ENCODE peak calls at places on chromosomes 2 and 18, in four cellular contexts. A, E, Z and C are unnamed samples.

GRCh38 chr2:69946351-69947077 is 14.9 kb downstream of the ASPRV1 start:
- DNase-seq in A (no peak), E (no peak), Z (peak; percentile 74), C (no peak)

GRCh38 chr2:47039913-47040562 is 115.1 kb downstream of the STPG4 start:
- DNase-seq in A (no peak), E (no peak), Z (peak; percentile 85), C (no peak)

GRCh38 chr2:85662899-85663683 is 4.9 kb downstream of the SFTPB start:
- DNase-seq in A (no peak), E (peak; percentile 67), Z (peak; percentile 95), C (peak; percentile 45)

GRCh38 chr2:238100821-238101771 is 956 bp downstream of the ESPNL start:
- DNase-seq in A (peak; percentile 45), E (no peak), Z (no peak), C (no peak)

GRCh38 chr2:33602216-33602830 is 3.2 kb upstream of the FAM98A start:
- DNase-seq in A (no peak), E (no peak), Z (peak; percentile 46), C (no peak)

GRCh38 chr2:239411549-239412319 is 10.9 kb upstream of the HDAC4 start:
- DNase-seq in A (peak; percentile 37), E (no peak), Z (no peak), C (no peak)

GRCh38 chr2:137507237-137507636 is 457.0 kb upstream of the HNMT start:
- DNase-seq in A (no peak), E (no peak), Z (no peak), C (no peak)

GRCh38 chr2:216787851-216788250 is 72.0 kb downstream of the TNP1 start:
- DNase-seq in A (no peak), E (no peak), Z (no peak), C (no peak)

GRCh38 chr2:237421542-237422047 is 7.6 kb upstream of the COL6A3 start:
- DNase-seq in A (peak; percentile 76), E (peak; percentile 94), Z (peak; percentile 90), C (peak; percentile 74)

GRCh38 chr18:26089247-26090129 is 925 bp downstream of the SS18 start:
- DNase-seq in A (no peak), E (no peak), Z (peak; percentile 49), C (no peak)

GRCh38 chr2:239115616-239116015 is 267.7 kb downstream of the TWIST2 start:
- DNase-seq in A (no peak), E (no peak), Z (no peak), C (no peak)

GRCh38 chr18:34280653-34281052 is 55.9 kb upstream of the NOL4 start:
- DNase-seq in A (no peak), E (no peak), Z (no peak), C (no peak)

GRCh38 chr18:60962629-60963028 is 370.6 kb upstream of the CDH20 start:
- DNase-seq in A (no peak), E (no peak), Z (no peak), C (no peak)

GRCh38 chr18:48827321-48828200 is 123.2 kb downstream of the SMAD7 start:
- DNase-seq in A (peak; percentile 37), E (peak; percentile 61), Z (peak; percentile 73), C (peak; percentile 1)

GRCh38 chr2:27123302-27124150 is at the start of gene ABHD1:
- DNase-seq in A (peak; percentile 86), E (peak; percentile 79), Z (no peak), C (peak; percentile 57)

GRCh38 chr18:28816155-28816554 is 639.2 kb upstream of the CDH2 start:
- DNase-seq in A (no peak), E (no peak), Z (peak; percentile 18), C (no peak)

GRCh38 chr18:70249118-70249517 is 39.7 kb upstream of the SOCS6 start:
- DNase-seq in A (no peak), E (no peak), Z (peak; percentile 61), C (no peak)

GRCh38 chr2:239805043-239805329 is 220.2 kb downstream of the NDUFA10 start:
- DNase-seq in A (peak; percentile 32), E (peak; percentile 42), Z (no peak), C (no peak)

GRCh38 chr2:54613794-54614257 is 109.6 kb upstream of the EML6 start:
- DNase-seq in A (no peak), E (no peak), Z (peak; percentile 84), C (no peak)

GRCh38 chr2:241072151-241072550 is 29.9 kb downstream of the MTERF4 start:
- DNase-seq in A (no peak), E (peak; percentile 44), Z (no peak), C (no peak)

GRCh38 chr2:131032393-131032836 is 60.8 kb downstream of the FAM168B start:
- DNase-seq in A (no peak), E (peak; percentile 57), Z (no peak), C (no peak)

GRCh38 chr18:5890606-5891360 is 4.5 kb downstream of the TMEM200C start:
- DNase-seq in A (peak; percentile 49), E (no peak), Z (no peak), C (no peak)

GRCh38 chr18:56678836-56679565 is 27.8 kb downstream of the WDR7 start:
- DNase-seq in A (no peak), E (no peak), Z (peak; percentile 6), C (no peak)

GRCh38 chr18:80126797-80127196 is 17.7 kb downstream of the ADNP2 start:
- DNase-seq in A (no peak), E (no peak), Z (no peak), C (no peak)

GRCh38 chr18:47780011-47780725 is 150.3 kb downstream of the SMAD2 start:
- DNase-seq in A (no peak), E (no peak), Z (no peak), C (no peak)

GRCh38 chr2:174617120-174617519 is 19.5 kb upstream of the WIPF1 start:
- DNase-seq in A (peak; percentile 69), E (no peak), Z (no peak), C (no peak)

GRCh38 chr2:64227603-64228125 is 83.4 kb upstream of the PELI1 start:
- DNase-seq in A (no peak), E (no peak), Z (no peak), C (no peak)

GRCh38 chr18:45221363-45221762 is 393.9 kb upstream of the SLC14A2 start:
- DNase-seq in A (no peak), E (no peak), Z (peak; percentile 37), C (no peak)

GRCh38 chr18:69365658-69366057 is 35.0 kb upstream of the DOK6 start:
- DNase-seq in A (no peak), E (no peak), Z (no peak), C (no peak)

GRCh38 chr2:43251171-43251731 is 24.8 kb upstream of the ZFP36L2 start:
- DNase-seq in A (no peak), E (no peak), Z (peak; percentile 86), C (no peak)

GRCh38 chr2:27020337-27020948 is 12.3 kb upstream of the TMEM214 start:
- DNase-seq in A (peak; percentile 82), E (no peak), Z (no peak), C (no peak)

GRCh38 chr2:201882353-201883095 is 76.2 kb downstream of the CDK15 start:
- DNase-seq in A (no peak), E (no peak), Z (peak; percentile 70), C (no peak)

GRCh38 chr2:112622528-112622849 is 23.2 kb upstream of the SLC20A1 start:
- DNase-seq in A (no peak), E (peak; percentile 50), Z (peak; percentile 98), C (no peak)

GRCh38 chr18:36457683-36458082 is 160.2 kb downstream of the FHOD3 start:
- DNase-seq in A (no peak), E (no peak), Z (no peak), C (no peak)
- H3K4me3 ChIP-seq in A (no peak overlapping the region), E (no peak overlapping the region), Z (no peak overlapping the region), C (no peak overlapping the region)

GRCh38 chr2:181697571-181697970 is 17.3 kb upstream of the NEUROD1 start:
- DNase-seq in A (no peak), E (no peak), Z (no peak), C (no peak)
- H3K27me3 ChIP-seq in A (no peaks in the 10 kb centered on the region), E (no peaks in the 10 kb centered on the region), Z (peaks cover 2% of the 10 kb centered on the region), C (no peaks in the 10 kb centered on the region)

DNA sequence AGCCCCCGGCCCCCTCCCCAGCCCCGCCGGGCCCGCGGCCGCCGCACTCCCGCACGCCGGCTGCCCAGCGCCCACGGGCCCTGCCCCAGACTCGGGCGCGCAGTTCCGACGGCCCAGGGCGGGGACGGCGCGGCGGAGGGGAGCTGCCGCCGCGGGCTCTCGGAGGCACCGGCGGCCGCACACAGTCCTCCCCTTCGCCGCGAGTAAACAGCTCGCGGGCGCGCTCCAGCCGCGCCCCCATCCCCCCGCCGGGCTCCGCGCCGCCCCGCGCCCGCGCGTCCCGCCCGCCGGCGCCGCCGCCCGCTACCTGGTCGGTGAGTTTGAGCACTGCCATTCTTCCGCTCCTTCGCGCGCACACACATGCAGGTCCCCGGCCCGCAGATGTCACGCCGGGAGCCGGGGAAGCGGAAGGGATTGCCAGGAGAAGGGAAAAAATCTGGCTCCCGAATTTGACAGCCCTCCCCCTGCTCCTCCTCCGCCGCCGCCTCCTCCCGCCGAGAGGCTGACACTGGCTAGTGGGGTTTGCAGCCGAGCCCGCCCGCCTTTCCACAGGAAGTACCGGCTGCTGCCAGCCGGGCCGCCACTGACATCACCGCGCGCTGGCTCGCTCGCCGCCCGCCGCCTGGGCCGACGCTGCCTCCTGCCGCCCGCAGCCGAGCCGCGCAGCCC is at the start of gene ANKRD44:
- DNase-seq in A (peak; percentile 95), E (peak; percentile 96), Z (peak; percentile 80), C (peak; percentile 87)
- TF ChIP-seq POLR2A in A (peak; percentile 92), E (peak; percentile 42), Z (no peak), C (peak; percentile 85)

GRCh38 chr2:59540864-59541263 is 1012.6 kb downstream of the BCL11A start:
- DNase-seq in A (no peak), E (no peak), Z (no peak), C (no peak)
- H3K4me3 ChIP-seq in A (no peak overlapping the region), E (no peak overlapping the region), Z (no peak overlapping the region), C (no peak overlapping the region)

DNA sequence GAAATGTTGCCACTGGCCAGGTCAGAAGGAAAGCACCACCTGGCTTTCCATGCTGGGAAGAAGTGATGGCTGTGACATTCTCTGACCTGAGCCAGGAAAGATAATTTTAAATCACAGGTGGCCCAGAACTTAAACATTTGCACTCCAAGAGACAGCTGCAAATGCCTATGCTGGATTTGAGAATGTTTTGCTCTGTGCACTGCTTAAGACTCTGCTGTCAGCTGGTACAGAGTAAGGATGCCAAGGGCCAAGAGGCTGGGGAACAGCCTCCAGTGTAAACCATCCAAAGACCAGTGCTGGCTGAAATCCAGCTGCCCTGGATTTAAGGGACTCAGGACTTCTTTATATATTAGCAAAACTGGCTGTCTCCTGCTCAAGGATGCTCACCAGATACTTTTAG is 3.9 kb downstream of the HOXD8 start:
- DNase-seq in A (no peak), E (peak; percentile 55), Z (no peak), C (no peak)
- H3K27me3 ChIP-seq in A (peaks cover 81% of the 10 kb centered on the region), E (peaks cover 98% of the 10 kb centered on the region), Z (peaks cover 93% of the 10 kb centered on the region), C (peaks cover 30% of the 10 kb centered on the region)

DNA sequence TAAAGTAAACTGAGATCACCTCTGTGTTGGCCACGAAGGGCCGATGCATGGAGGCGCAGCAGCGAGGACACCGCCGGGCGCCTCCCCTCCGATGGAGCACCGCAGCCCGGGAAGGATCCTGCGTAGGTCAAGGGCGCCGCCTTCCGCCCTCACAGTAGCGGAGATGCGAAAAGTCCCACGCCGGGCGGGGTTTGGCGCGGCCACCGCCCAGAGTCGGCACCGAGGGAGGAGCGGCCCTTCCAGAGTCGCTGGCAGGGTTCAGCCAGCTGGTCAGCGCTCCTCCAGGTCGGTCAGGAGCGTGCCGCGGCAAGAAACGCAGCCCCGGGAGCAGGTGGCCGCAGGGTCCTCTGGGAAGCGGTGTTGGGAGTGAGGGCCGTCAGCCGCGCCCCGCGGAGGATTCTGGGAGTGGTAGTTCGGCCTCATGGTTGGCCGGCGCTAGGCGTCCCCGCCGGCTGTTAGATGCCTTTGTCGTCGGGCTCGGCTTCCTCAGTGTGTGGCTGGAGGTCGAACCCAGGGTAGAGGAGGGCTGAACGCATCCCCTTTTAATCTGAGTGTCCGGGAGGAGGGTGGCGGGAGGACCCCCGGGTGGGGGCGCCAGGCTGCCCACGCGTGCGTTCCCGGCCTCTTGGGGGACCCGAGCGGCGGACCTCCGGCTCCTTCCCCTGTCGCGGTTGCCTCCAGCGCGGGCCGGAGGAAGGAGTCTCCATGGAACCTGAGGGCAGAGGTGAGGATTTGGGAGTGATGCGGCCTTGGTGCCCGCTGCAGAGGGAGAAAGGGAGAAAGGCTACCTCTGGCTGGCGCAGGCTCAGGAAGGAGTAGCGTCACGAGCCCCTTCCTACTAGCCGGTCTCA is at the start of gene ZNF892:
- DNase-seq in A (peak; percentile 94), E (peak; percentile 95), Z (peak; percentile 82), C (peak; percentile 88)
- TF ChIP-seq POLR2A in A (no peak), E (peak; percentile 58), Z (peak; percentile 26), C (peak; percentile 45)